ENCODE peak calls at places on chromosomes 7 and 10, in nine cellular contexts. One of them, this sample, is unnamed.

GRCh38 chr7:121204537-121204936 is 124.3 kb upstream of the WNT16 start:
- DNase-seq in fibroblast of the aortic adventitia: no peak
- DNase-seq in pancreas: no peak
- DNase-seq in OCI-LY7: no peak
- DNase-seq in GM12865: no peak
- DNase-seq in spleen: no peak
- DNase-seq in heart left ventricle: peak
- DNase-seq in sigmoid colon: no peak
- DNase-seq in NT2/D1: no peak
- DNase-seq in this sample: no peak

GRCh38 chr7:121466455-121466854 is 70.3 kb upstream of the FAM3C start:
- DNase-seq in fibroblast of the aortic adventitia: no peak
- DNase-seq in pancreas: no peak
- DNase-seq in OCI-LY7: no peak
- DNase-seq in GM12865: no peak
- DNase-seq in spleen: no peak
- DNase-seq in heart left ventricle: no peak
- DNase-seq in sigmoid colon: no peak
- DNase-seq in NT2/D1: no peak
- DNase-seq in this sample: no peak

GRCh38 chr7:112649560-112649959 is 140.6 kb downstream of the TMEM168 start:
- DNase-seq in fibroblast of the aortic adventitia: no peak
- DNase-seq in pancreas: no peak
- DNase-seq in OCI-LY7: no peak
- DNase-seq in GM12865: no peak
- DNase-seq in spleen: no peak
- DNase-seq in heart left ventricle: no peak
- DNase-seq in sigmoid colon: no peak
- DNase-seq in NT2/D1: no peak
- DNase-seq in this sample: no peak

GRCh38 chr7:114026486-114027089 is 107.8 kb upstream of the PPP1R3A start:
- DNase-seq in fibroblast of the aortic adventitia: peak
- DNase-seq in pancreas: no peak
- DNase-seq in OCI-LY7: peak
- DNase-seq in GM12865: peak
- DNase-seq in spleen: no peak
- DNase-seq in heart left ventricle: no peak
- DNase-seq in sigmoid colon: no peak
- DNase-seq in NT2/D1: peak
- DNase-seq in this sample: peak

GRCh38 chr7:34064511-34065158 is 159.3 kb downstream of the BMPER start:
- DNase-seq in fibroblast of the aortic adventitia: peak
- DNase-seq in pancreas: no peak
- DNase-seq in OCI-LY7: no peak
- DNase-seq in GM12865: no peak
- DNase-seq in spleen: no peak
- DNase-seq in heart left ventricle: no peak
- DNase-seq in sigmoid colon: no peak
- DNase-seq in NT2/D1: no peak
- DNase-seq in this sample: no peak

GRCh38 chr10:64956441-64956840 is 1435.2 kb downstream of the REEP3 start:
- DNase-seq in fibroblast of the aortic adventitia: no peak
- DNase-seq in pancreas: no peak
- DNase-seq in OCI-LY7: no peak
- DNase-seq in GM12865: no peak
- DNase-seq in spleen: no peak
- DNase-seq in heart left ventricle: no peak
- DNase-seq in sigmoid colon: no peak
- DNase-seq in NT2/D1: no peak
- DNase-seq in this sample: no peak

GRCh38 chr7:13979671-13980438 is 9.6 kb downstream of the ETV1 start:
- DNase-seq in fibroblast of the aortic adventitia: peak
- DNase-seq in pancreas: no peak
- DNase-seq in OCI-LY7: no peak
- DNase-seq in GM12865: no peak
- DNase-seq in spleen: no peak
- DNase-seq in heart left ventricle: no peak
- DNase-seq in sigmoid colon: no peak
- DNase-seq in NT2/D1: no peak
- DNase-seq in this sample: no peak

GRCh38 chr10:29668628-29669027 is 33.9 kb upstream of the SVIL start:
- DNase-seq in fibroblast of the aortic adventitia: peak
- DNase-seq in pancreas: no peak
- DNase-seq in OCI-LY7: no peak
- DNase-seq in GM12865: no peak
- DNase-seq in spleen: no peak
- DNase-seq in heart left ventricle: no peak
- DNase-seq in sigmoid colon: no peak
- DNase-seq in NT2/D1: no peak
- DNase-seq in this sample: no peak

GRCh38 chr7:28157311-28157710 is 23.3 kb downstream of the JAZF1 start:
- DNase-seq in fibroblast of the aortic adventitia: no peak
- DNase-seq in pancreas: no peak
- DNase-seq in OCI-LY7: no peak
- DNase-seq in GM12865: no peak
- DNase-seq in spleen: no peak
- DNase-seq in heart left ventricle: no peak
- DNase-seq in sigmoid colon: no peak
- DNase-seq in NT2/D1: no peak
- DNase-seq in this sample: no peak

GRCh38 chr10:14403846-14404623 is 73.3 kb upstream of the FRMD4A start:
- DNase-seq in fibroblast of the aortic adventitia: no peak
- DNase-seq in pancreas: no peak
- DNase-seq in OCI-LY7: no peak
- DNase-seq in GM12865: no peak
- DNase-seq in spleen: no peak
- DNase-seq in heart left ventricle: no peak
- DNase-seq in sigmoid colon: no peak
- DNase-seq in NT2/D1: no peak
- DNase-seq in this sample: no peak

GRCh38 chr10:103123282-103124033 is 69.6 kb downstream of the NT5C2 start:
- DNase-seq in fibroblast of the aortic adventitia: peak
- DNase-seq in pancreas: no peak
- DNase-seq in OCI-LY7: no peak
- DNase-seq in GM12865: no peak
- DNase-seq in spleen: no peak
- DNase-seq in heart left ventricle: no peak
- DNase-seq in sigmoid colon: no peak
- DNase-seq in NT2/D1: no peak
- DNase-seq in this sample: no peak

GRCh38 chr10:30359373-30360206 is 10.5 kb upstream of the MTPAP start:
- DNase-seq in fibroblast of the aortic adventitia: peak
- DNase-seq in pancreas: no peak
- DNase-seq in OCI-LY7: peak
- DNase-seq in GM12865: peak
- DNase-seq in spleen: peak
- DNase-seq in heart left ventricle: peak
- DNase-seq in sigmoid colon: peak
- DNase-seq in NT2/D1: peak
- DNase-seq in this sample: peak

GRCh38 chr7:53661645-53662217 is 626.3 kb downstream of the POM121L12 start:
- DNase-seq in fibroblast of the aortic adventitia: no peak
- DNase-seq in pancreas: no peak
- DNase-seq in OCI-LY7: no peak
- DNase-seq in GM12865: no peak
- DNase-seq in spleen: no peak
- DNase-seq in heart left ventricle: no peak
- DNase-seq in sigmoid colon: no peak
- DNase-seq in NT2/D1: no peak
- DNase-seq in this sample: no peak
- H3K4me3 ChIP-seq in fibroblast of the aortic adventitia: no peak
- H3K4me3 ChIP-seq in pancreas: no peak
- H3K4me3 ChIP-seq in OCI-LY7: no peak
- H3K4me3 ChIP-seq in GM12865: no peak
- H3K4me3 ChIP-seq in spleen: no peak
- H3K4me3 ChIP-seq in heart left ventricle: no peak
- H3K4me3 ChIP-seq in sigmoid colon: no peak
- H3K4me3 ChIP-seq in NT2/D1: no peak
- H3K4me3 ChIP-seq in this sample: no peak

DNA sequence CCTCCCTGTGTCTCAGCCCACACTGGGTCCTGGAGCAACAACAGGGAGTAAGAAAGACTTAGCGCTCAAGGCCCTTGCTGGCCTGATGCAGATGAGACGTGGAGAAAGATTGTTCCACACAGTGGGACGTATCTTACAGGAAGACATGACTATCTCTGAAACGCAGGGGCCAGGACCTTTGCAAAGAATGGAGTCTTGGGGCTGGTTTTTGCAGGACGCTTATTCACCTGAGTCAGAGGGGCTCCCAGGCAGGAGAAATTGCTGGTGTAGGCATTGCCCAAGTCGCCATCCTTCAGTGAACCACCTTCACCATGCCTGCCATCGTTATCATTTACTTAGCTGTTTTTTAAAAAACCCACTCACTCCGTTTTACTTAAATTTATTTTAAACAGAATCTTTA is 11.8 kb upstream of the GDF10 start:
- DNase-seq in fibroblast of the aortic adventitia: no peak
- DNase-seq in pancreas: no peak
- DNase-seq in OCI-LY7: no peak
- DNase-seq in GM12865: no peak
- DNase-seq in spleen: no peak
- DNase-seq in heart left ventricle: no peak
- DNase-seq in sigmoid colon: peak
- DNase-seq in NT2/D1: no peak
- DNase-seq in this sample: no peak
- H3K4me3 ChIP-seq in fibroblast of the aortic adventitia: no peak
- H3K4me3 ChIP-seq in pancreas: no peak
- H3K4me3 ChIP-seq in OCI-LY7: no peak
- H3K4me3 ChIP-seq in GM12865: no peak
- H3K4me3 ChIP-seq in spleen: no peak
- H3K4me3 ChIP-seq in heart left ventricle: no peak
- H3K4me3 ChIP-seq in sigmoid colon: no peak
- H3K4me3 ChIP-seq in NT2/D1: no peak
- H3K4me3 ChIP-seq in this sample: no peak

GRCh38 chr10:99426689-99427088 is 3.7 kb downstream of the GOT1 start:
- DNase-seq in fibroblast of the aortic adventitia: no peak
- DNase-seq in pancreas: no peak
- DNase-seq in OCI-LY7: no peak
- DNase-seq in GM12865: no peak
- DNase-seq in spleen: no peak
- DNase-seq in heart left ventricle: no peak
- DNase-seq in sigmoid colon: no peak
- DNase-seq in NT2/D1: no peak
- DNase-seq in this sample: no peak
- H3K4me3 ChIP-seq in fibroblast of the aortic adventitia: no peak
- H3K4me3 ChIP-seq in pancreas: no peak
- H3K4me3 ChIP-seq in OCI-LY7: no peak
- H3K4me3 ChIP-seq in GM12865: no peak
- H3K4me3 ChIP-seq in spleen: no peak
- H3K4me3 ChIP-seq in heart left ventricle: no peak
- H3K4me3 ChIP-seq in sigmoid colon: no peak
- H3K4me3 ChIP-seq in NT2/D1: no peak
- H3K4me3 ChIP-seq in this sample: no peak

GRCh38 chr10:43227911-43228782 is 38.7 kb downstream of the RASGEF1A start:
- DNase-seq in fibroblast of the aortic adventitia: no peak
- DNase-seq in pancreas: peak
- DNase-seq in OCI-LY7: no peak
- DNase-seq in GM12865: no peak
- DNase-seq in spleen: peak
- DNase-seq in heart left ventricle: no peak
- DNase-seq in sigmoid colon: peak
- DNase-seq in NT2/D1: no peak
- DNase-seq in this sample: no peak

GRCh38 chr10:43226851-43227845 is 39.7 kb downstream of the RASGEF1A start:
- DNase-seq in fibroblast of the aortic adventitia: no peak
- DNase-seq in pancreas: peak
- DNase-seq in OCI-LY7: no peak
- DNase-seq in GM12865: no peak
- DNase-seq in spleen: peak
- DNase-seq in heart left ventricle: peak
- DNase-seq in sigmoid colon: peak
- DNase-seq in NT2/D1: no peak
- DNase-seq in this sample: no peak

GRCh38 chr10:43230101-43230908 is 36.6 kb downstream of the RASGEF1A start:
- DNase-seq in fibroblast of the aortic adventitia: no peak
- DNase-seq in pancreas: peak
- DNase-seq in OCI-LY7: no peak
- DNase-seq in GM12865: no peak
- DNase-seq in spleen: peak
- DNase-seq in heart left ventricle: no peak
- DNase-seq in sigmoid colon: peak
- DNase-seq in NT2/D1: no peak
- DNase-seq in this sample: no peak

GRCh38 chr10:43229208-43230061 is 37.4 kb downstream of the RASGEF1A start:
- DNase-seq in fibroblast of the aortic adventitia: no peak
- DNase-seq in pancreas: peak
- DNase-seq in OCI-LY7: no peak
- DNase-seq in GM12865: no peak
- DNase-seq in spleen: peak
- DNase-seq in heart left ventricle: peak
- DNase-seq in sigmoid colon: peak
- DNase-seq in NT2/D1: no peak
- DNase-seq in this sample: no peak

DNA sequence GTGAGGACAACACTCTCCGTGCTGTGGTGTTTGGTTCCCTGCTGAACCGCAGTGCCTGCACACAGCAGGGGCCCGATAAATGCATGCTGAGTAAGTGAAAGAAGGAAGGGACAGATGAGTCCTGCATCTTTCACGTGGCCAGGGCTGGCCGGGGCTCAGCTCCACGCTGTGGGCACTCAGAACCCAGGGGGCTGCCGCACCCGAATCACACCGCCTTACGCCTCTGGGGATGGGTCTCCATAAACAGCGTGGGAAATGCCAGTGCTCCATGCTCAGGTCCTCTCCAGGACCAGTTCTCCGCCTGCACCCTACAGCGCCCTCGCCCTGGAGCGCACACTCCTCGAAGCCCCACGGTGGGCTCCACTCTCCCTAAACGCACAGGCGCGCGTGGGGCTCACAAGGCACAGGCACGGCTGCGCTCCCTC is 38.1 kb downstream of the RASGEF1A start:
- DNase-seq in fibroblast of the aortic adventitia: no peak
- DNase-seq in pancreas: no peak
- DNase-seq in OCI-LY7: no peak
- DNase-seq in GM12865: no peak
- DNase-seq in spleen: peak
- DNase-seq in heart left ventricle: no peak
- DNase-seq in sigmoid colon: peak
- DNase-seq in NT2/D1: no peak
- DNase-seq in this sample: no peak
- H3K4me3 ChIP-seq in fibroblast of the aortic adventitia: no peak
- H3K4me3 ChIP-seq in pancreas: peak
- H3K4me3 ChIP-seq in OCI-LY7: no peak
- H3K4me3 ChIP-seq in GM12865: no peak
- H3K4me3 ChIP-seq in spleen: peak
- H3K4me3 ChIP-seq in heart left ventricle: peak
- H3K4me3 ChIP-seq in sigmoid colon: no peak
- H3K4me3 ChIP-seq in NT2/D1: peak
- H3K4me3 ChIP-seq in this sample: no peak

DNA sequence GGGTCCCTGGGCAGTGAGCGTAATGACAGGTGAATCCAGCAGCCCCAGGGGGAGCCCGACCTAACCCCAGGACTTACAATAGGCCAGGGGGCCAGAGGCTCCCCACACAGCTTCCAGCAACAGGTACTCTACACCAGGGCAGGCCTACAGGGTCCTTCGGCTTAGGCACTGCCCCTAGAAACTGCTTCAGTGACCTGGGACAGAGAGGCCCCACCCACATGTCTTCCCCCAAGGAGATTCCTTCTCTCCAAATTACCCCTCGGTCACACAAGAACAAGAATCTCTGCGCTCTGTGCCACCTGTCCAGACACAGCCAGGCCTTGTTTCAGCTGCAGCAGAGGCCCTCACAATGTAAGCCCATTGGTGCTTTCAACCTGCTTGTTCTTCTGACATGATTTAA is 24.4 kb downstream of the SKIDA1 start:
- DNase-seq in fibroblast of the aortic adventitia: no peak
- DNase-seq in pancreas: no peak
- DNase-seq in OCI-LY7: no peak
- DNase-seq in GM12865: no peak
- DNase-seq in spleen: peak
- DNase-seq in heart left ventricle: no peak
- DNase-seq in sigmoid colon: no peak
- DNase-seq in NT2/D1: no peak
- DNase-seq in this sample: no peak
- H3K4me3 ChIP-seq in fibroblast of the aortic adventitia: no peak
- H3K4me3 ChIP-seq in pancreas: no peak
- H3K4me3 ChIP-seq in OCI-LY7: no peak
- H3K4me3 ChIP-seq in GM12865: no peak
- H3K4me3 ChIP-seq in spleen: no peak
- H3K4me3 ChIP-seq in heart left ventricle: no peak
- H3K4me3 ChIP-seq in sigmoid colon: no peak
- H3K4me3 ChIP-seq in NT2/D1: no peak
- H3K4me3 ChIP-seq in this sample: no peak

This sample was measured in GM12864.